ENCODE peak calls at places on chromosomes 4 and X, in six cellular contexts. R, W, I, O, M and H are unnamed samples.

GRCh38 chr4:158850800-158851644 is 82.2 kb downstream of the FNIP2 start:
- DNase-seq in O (no peak), I (peak; percentile 56), R (peak; percentile 41), W (no peak), M (no peak), H (no peak)

GRCh38 chrX:10239611-10240064 is 82.9 kb downstream of the CLCN4 start:
- DNase-seq in M (no peak), O (no peak), R (no peak), W (peak; percentile 51), I (no peak), H (no peak)

GRCh38 chr4:6963139-6963611 is 53.5 kb downstream of the TBC1D14 start:
- DNase-seq in M (no peak), W (no peak), I (no peak), R (no peak), O (no peak), H (no peak)

GRCh38 chr4:187433141-187433540 is 562.4 kb upstream of the ZFP42 start:
- DNase-seq in I (no peak), W (peak; percentile 91), O (no peak), R (no peak), M (no peak), H (no peak)

GRCh38 chrX:46978341-46979291 is 66.4 kb downstream of the JADE3 start:
- DNase-seq in W (peak; percentile 62), I (peak; percentile 87), R (peak; percentile 42), O (peak; percentile 63), M (peak; percentile 64), H (peak; percentile 40)

GRCh38 chr4:77600521-77601451 is 4.8 kb upstream of the CXCL13 start:
- DNase-seq in O (no peak), M (no peak), R (peak; percentile 38), I (peak; percentile 14), W (peak; percentile 23), H (no peak)

GRCh38 chrX:16797841-16798240 is 11.6 kb downstream of the TXLNG start:
- DNase-seq in O (no peak), M (no peak), W (no peak), R (no peak), I (no peak), H (no peak)

GRCh38 chr4:36274158-36274557 is 7.3 kb upstream of the DTHD1 start:
- DNase-seq in R (no peak), M (no peak), I (no peak), W (no peak), O (no peak), H (no peak)

GRCh38 chrX:10922158-10922557 is 189.0 kb upstream of the HCCS start:
- DNase-seq in M (no peak), O (no peak), W (peak; percentile 62), I (peak; percentile 61), R (no peak), H (no peak)

GRCh38 chr4:52407545-52407944 is 251.6 kb downstream of the USP46 start:
- DNase-seq in M (no peak), W (peak; percentile 42), I (peak; percentile 44), O (no peak), R (no peak), H (no peak)

GRCh38 chrX:69020316-69020715 is 144.9 kb downstream of the PJA1 start:
- DNase-seq in O (no peak), M (no peak), I (no peak), W (no peak), R (no peak), H (no peak)

GRCh38 chr4:84917869-84918600 is 48.5 kb downstream of the WDFY3 start:
- DNase-seq in R (no peak), O (no peak), I (no peak), W (no peak), M (no peak), H (no peak)

GRCh38 chrX:103864886-103865534 is 33.0 kb upstream of the RAB9B start:
- DNase-seq in M (no peak), I (no peak), R (no peak), W (no peak), O (no peak), H (no peak)

GRCh38 chr4:54658321-54659093 is 750 bp downstream of the KIT start:
- DNase-seq in O (peak; percentile 18), W (peak; percentile 21), I (peak; percentile 66), M (peak; percentile 82), R (peak; percentile 78), H (no peak)

GRCh38 chr4:87037921-87038320 is 103.1 kb downstream of the AFF1 start:
- DNase-seq in I (no peak), W (no peak), R (no peak), O (no peak), M (no peak), H (no peak)

GRCh38 chrX:131199086-131199485 is 90.0 kb downstream of the IGSF1 start:
- DNase-seq in M (no peak), I (no peak), O (no peak), R (no peak), W (no peak), H (no peak)

GRCh38 chrX:32480019-32480418 is 731.3 kb downstream of the DMD start:
- DNase-seq in O (no peak), M (no peak), W (no peak), R (no peak), I (no peak), H (no peak)

GRCh38 chr4:110197421-110198398 is 705 bp downstream of the ELOVL6 start:
- DNase-seq in O (peak; percentile 31), W (peak; percentile 52), I (peak; percentile 88), R (peak; percentile 58), M (peak; percentile 54), H (peak; percentile 19)

GRCh38 chrX:104435249-104435648 is 130.8 kb upstream of the IL1RAPL2 start:
- DNase-seq in M (no peak), O (no peak), I (no peak), R (no peak), W (no peak), H (no peak)

GRCh38 chr4:3235030-3235345 is 14.0 kb upstream of the MSANTD1 start:
- DNase-seq in R (no peak), W (no peak), O (no peak), M (peak; percentile 73), I (no peak), H (no peak)

GRCh38 chr4:3232871-3233271 is 16.1 kb upstream of the MSANTD1 start:
- DNase-seq in O (no peak), I (no peak), R (no peak), M (no peak), W (no peak), H (no peak)

GRCh38 chr4:3232001-3232400 is 17.0 kb upstream of the MSANTD1 start:
- DNase-seq in M (peak; percentile 27), I (no peak), W (no peak), R (no peak), O (no peak), H (no peak)

GRCh38 chr4:3234171-3235029 is 14.6 kb upstream of the MSANTD1 start:
- DNase-seq in O (no peak), M (peak; percentile 83), W (no peak), R (peak; percentile 86), I (no peak), H (no peak)

GRCh38 chr4:3233391-3234071 is 15.4 kb upstream of the MSANTD1 start:
- DNase-seq in O (no peak), R (no peak), M (peak; percentile 72), I (no peak), W (no peak), H (no peak)
- H3K27ac ChIP-seq in O (no peak overlapping the region), R (no peak overlapping the region), M (no peak overlapping the region), I (no peak overlapping the region), W (no peak overlapping the region), H (no peak overlapping the region)

GRCh38 chr4:150593996-150594395 is 12.0 kb downstream of the MAB21L2 start:
- DNase-seq in M (no peak), W (no peak), R (no peak), O (no peak), I (peak; percentile 90), H (no peak)
- TF ChIP-seq CTCF in M (no peak), W (no peak), R (peak; percentile 58), O (no peak), I (peak; percentile 59), H (no peak)

DNA sequence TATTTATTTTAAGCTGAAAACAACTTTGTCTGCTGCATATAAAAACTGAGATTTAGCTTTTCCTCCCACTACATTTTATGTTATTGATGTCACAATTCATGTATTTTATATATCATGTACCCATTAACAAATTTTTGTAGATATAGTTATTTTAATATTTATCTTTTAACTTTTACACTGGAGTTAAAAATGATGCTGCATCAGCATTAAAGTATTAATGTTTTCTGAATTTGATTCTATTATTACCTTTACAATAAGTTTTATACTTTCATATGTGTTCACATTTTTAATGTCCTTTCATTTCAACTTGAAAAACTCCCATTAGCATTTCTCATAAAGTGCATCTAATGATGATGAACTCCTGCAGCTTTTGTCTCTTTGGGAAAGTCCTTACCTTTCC is 72.2 kb downstream of the CWH43 start:
- DNase-seq in W (no peak), I (no peak), O (no peak), M (no peak), R (no peak), H (no peak)
- H3K9me3 ChIP-seq in W (no peaks in the 10 kb centered on the region), I (no peaks in the 10 kb centered on the region), O (no peaks in the 10 kb centered on the region), M (no peaks in the 10 kb centered on the region), R (no peaks in the 10 kb centered on the region), H (peaks cover 9% of the 10 kb centered on the region)

DNA sequence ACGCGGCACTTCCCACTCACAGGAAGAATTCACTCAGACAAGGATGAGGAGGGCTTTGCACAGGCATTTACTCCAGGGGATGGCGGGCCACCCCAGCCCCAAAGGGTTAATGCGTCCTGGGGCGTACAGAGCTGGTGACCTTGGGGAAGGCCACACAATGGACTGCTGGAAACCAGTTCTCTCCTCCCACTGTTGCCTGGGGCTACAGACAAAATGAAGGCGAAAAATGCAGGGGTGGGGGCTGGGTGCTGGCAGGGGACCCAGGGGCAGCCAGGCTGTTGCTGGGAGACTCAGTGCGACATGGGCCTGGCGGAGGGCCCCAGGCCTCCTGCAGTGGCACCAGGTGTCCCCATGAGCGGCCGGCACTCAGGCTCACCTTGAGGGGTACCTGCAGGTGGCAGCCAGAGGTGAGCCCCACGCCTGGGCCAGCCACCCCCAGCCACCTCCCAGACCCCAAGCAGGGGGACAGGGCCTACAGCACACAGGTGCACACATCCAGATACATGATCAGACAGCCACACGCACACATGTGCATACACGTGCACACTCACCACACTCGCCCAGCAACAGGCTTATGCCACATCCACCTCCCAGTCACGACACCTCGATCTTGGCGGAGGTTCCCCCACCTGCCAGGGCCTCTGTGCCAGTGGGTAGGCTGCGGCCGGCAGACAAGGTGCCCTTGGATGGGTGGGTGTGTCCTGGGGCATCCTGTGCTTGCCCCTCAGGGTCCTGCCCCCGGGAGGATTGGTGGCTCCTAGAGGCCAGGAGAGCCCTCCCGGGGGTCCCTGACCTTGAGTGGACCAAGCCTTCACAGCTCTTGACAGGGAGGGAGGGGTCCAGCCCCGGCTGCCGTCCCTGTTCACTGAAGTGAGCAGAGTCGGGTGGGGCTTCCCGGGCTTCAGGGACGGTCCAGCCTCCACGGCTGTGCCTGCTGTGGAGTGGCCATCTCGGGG is 13.1 kb downstream of the NAT8L start:
- DNase-seq in M (peak; percentile 85), O (no peak), W (no peak), I (no peak), R (peak; percentile 63), H (no peak)
- H3K27ac ChIP-seq in M (peak overlapping the region; percentile 58), O (no peak overlapping the region), W (no peak overlapping the region), I (no peak overlapping the region), R (no peak overlapping the region), H (no peak overlapping the region)